ENCODE peak calls at places on chromosomes 4 and X, in seven cellular contexts. K is spleen; C is left ventricle myocardium inferior; R is aorta; O is effector memory CD4-positive, alpha-beta T cell; F is GM23248; V is cardiac muscle cell. H is an unnamed sample. For H3K4me1, the result is how much of the 10 kb centered on the place peaks cover.

GRCh38 chr4:99734583-99735322 is 77.1 kb upstream of the C4orf54 start:
- DNase-seq in F (no peak), O (no peak), V (no peak), R (no peak), C (no peak), K (no peak), H (no peak)

GRCh38 chrX:12950851-12951589 is 23.9 kb upstream of the TMSB4X start:
- DNase-seq in O (peak), F (peak), V (peak), K (peak), C (no peak), R (peak), H (peak)

GRCh38 chr4:138696058-138696457 is 319.5 kb upstream of the NOCT start:
- DNase-seq in F (no peak), R (no peak), V (no peak), C (no peak), O (no peak), K (no peak), H (no peak)

GRCh38 chrX:140099221-140099620 is 133.9 kb upstream of the CXorf66 start:
- DNase-seq in R (no peak), F (no peak), K (no peak), C (no peak), O (no peak), V (no peak), H (no peak)

GRCh38 chr4:137611998-137612700 is 79.9 kb upstream of the PCDH18 start:
- DNase-seq in C (no peak), O (no peak), R (no peak), K (no peak), V (no peak), F (peak), H (no peak)

GRCh38 chr4:17511041-17511949 is 595 bp downstream of the QDPR start:
- DNase-seq in F (peak), C (peak), R (peak), K (peak), O (no peak), V (peak), H (peak)

GRCh38 chr4:87179751-87180150 is 40.7 kb downstream of the KLHL8 start:
- DNase-seq in C (no peak), R (no peak), F (peak), K (no peak), V (no peak), O (no peak), H (no peak)

GRCh38 chr4:15963001-15963451 is at the start of gene FGFBP2:
- DNase-seq in C (peak), O (no peak), R (peak), V (peak), F (peak), K (peak), H (peak)

GRCh38 chr4:137644201-137644600 is 111.9 kb upstream of the PCDH18 start:
- DNase-seq in V (no peak), R (no peak), F (peak), C (no peak), K (no peak), O (no peak), H (no peak)

GRCh38 chr4:183960021-183960420 is 54.9 kb downstream of the STOX2 start:
- DNase-seq in R (no peak), O (no peak), C (peak), V (peak), F (peak), K (no peak), H (peak)

GRCh38 chrX:130245441-130245840 is 23.3 kb downstream of the ZNF280C start:
- DNase-seq in V (no peak), O (no peak), C (no peak), F (peak), K (no peak), R (no peak), H (no peak)

GRCh38 chr4:21769404-21770147 is 179.0 kb downstream of the KCNIP4 start:
- DNase-seq in O (no peak), K (no peak), V (no peak), C (no peak), F (peak), R (no peak), H (no peak)

GRCh38 chr4:145679991-145680455 is at the start of gene C4orf51:
- DNase-seq in R (no peak), O (no peak), V (peak), C (no peak), F (peak), K (no peak), H (no peak)

GRCh38 chr4:188930822-188931221 is 791.6 kb downstream of the TRIML1 start:
- DNase-seq in C (no peak), K (no peak), F (no peak), V (no peak), R (no peak), O (no peak), H (no peak)

GRCh38 chr4:83328486-83328885 is 6.2 kb downstream of the HPSE start:
- DNase-seq in V (no peak), C (no peak), O (no peak), K (no peak), F (peak), R (no peak), H (no peak)

GRCh38 chr4:174274436-174274835 is 9.0 kb downstream of the FBXO8 start:
- DNase-seq in C (no peak), K (no peak), V (no peak), R (no peak), F (peak), O (no peak), H (no peak)

GRCh38 chr4:151983854-151984253 is 223.0 kb upstream of the GATB start:
- DNase-seq in F (no peak), K (no peak), O (no peak), R (no peak), C (no peak), V (no peak), H (no peak)

GRCh38 chr4:38046735-38047487 is 86.7 kb downstream of the PTTG2 start:
- DNase-seq in C (no peak), R (no peak), O (no peak), K (no peak), F (no peak), V (peak), H (no peak)

GRCh38 chr4:27018910-27019309 is 158.3 kb downstream of the STIM2 start:
- DNase-seq in C (no peak), F (no peak), R (no peak), K (no peak), O (no peak), V (no peak), H (no peak)

GRCh38 chrX:112628288-112628687 is 51.5 kb downstream of the LHFPL1 start:
- DNase-seq in R (no peak), K (no peak), C (no peak), F (no peak), V (no peak), O (no peak), H (no peak)

GRCh38 chrX:50635811-50636365 is 165.3 kb upstream of the DGKK start:
- DNase-seq in C (peak), K (no peak), F (no peak), R (no peak), V (no peak), O (no peak), H (no peak)

GRCh38 chr4:4395849-4396627 is 9.1 kb downstream of the NSG1 start:
- DNase-seq in R (no peak), C (no peak), O (no peak), F (peak), V (peak), K (no peak), H (no peak)

GRCh38 chr4:113674251-113674650 is 87.3 kb downstream of the CAMK2D start:
- DNase-seq in F (peak), R (no peak), K (no peak), C (no peak), O (no peak), V (no peak), H (no peak)

GRCh38 chr4:110837896-110838450 is 215.1 kb upstream of the PITX2 start:
- DNase-seq in K (no peak), V (no peak), R (no peak), C (no peak), F (no peak), O (no peak), H (no peak)

GRCh38 chr4:47705326-47705981 is 132.4 kb downstream of the CORIN start:
- DNase-seq in R (no peak), C (no peak), O (no peak), F (peak), V (peak), K (no peak), H (no peak)
- H3K4me3 ChIP-seq in R (no peak), C (peak), O (no peak), F (no peak), V (peak), K (no peak), H (no peak)

DNA sequence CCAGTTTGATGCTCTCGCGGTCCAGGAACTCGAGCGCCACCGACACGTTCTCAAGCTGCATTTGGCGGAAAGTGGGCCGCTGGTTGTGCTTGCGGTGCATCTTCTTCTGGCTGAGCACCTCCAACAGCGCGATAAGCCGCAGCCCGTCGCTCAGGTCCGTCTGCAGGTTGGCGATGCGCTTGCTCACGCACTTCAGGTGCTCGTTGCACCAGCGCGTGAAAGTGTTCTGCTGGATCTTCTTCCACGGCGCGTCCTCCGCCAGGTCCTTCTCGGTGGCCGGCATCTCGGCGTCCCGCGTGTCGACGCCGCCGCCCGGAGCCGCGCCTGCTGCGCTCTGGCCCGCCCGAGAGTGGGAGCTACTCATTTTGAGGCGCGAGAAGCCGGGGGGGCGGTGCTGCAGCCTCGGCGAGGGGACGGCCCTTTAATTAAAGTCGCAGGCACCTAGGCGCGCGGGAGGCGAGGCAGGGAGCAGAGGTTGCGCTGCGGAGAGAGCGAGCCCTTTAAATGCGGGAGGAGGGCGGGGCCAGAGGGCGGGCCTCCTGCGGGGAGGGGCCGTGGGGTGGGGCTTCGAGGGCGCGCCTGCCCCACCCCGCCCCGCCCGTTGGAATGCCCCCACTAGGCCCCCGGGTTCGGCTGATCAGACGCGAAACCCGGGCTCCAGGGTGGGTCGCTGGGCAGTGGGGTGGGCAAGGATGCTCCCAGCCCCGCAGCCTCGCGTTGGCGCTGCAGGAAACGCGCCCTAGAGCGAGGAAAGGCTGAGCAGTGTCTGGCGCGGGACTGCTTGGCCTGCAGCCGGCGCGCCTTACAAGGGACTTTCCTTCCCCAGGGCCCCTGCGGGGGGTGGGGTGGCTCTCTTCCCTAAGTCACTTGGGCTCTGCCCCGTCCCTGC is 3.3 kb downstream of the FLNA start:
- DNase-seq in V (peak), C (peak), F (peak), K (peak), O (peak), R (peak), H (peak)
- H3K4me1 ChIP-seq in V (under half), C (half or more), F (under half), K (under half), O (under half), R (under half), H (under half)

GRCh38 chrX:39605183-39605582 is 492.6 kb downstream of the BCOR start:
- DNase-seq in V (no peak), C (no peak), K (no peak), R (no peak), F (peak), O (no peak), H (no peak)

GRCh38 chrX:39609941-39610340 is 487.8 kb downstream of the BCOR start:
- DNase-seq in V (no peak), F (peak), K (no peak), O (no peak), R (no peak), C (no peak), H (no peak)

GRCh38 chrX:39603291-39603690 is 494.5 kb downstream of the BCOR start:
- DNase-seq in C (no peak), V (no peak), K (no peak), R (no peak), O (no peak), F (no peak), H (no peak)

GRCh38 chrX:39602226-39602625 is 495.5 kb downstream of the BCOR start:
- DNase-seq in R (no peak), K (no peak), F (no peak), V (no peak), C (no peak), O (no peak), H (no peak)

GRCh38 chrX:39605866-39606265 is 491.9 kb downstream of the BCOR start:
- DNase-seq in C (no peak), K (no peak), O (no peak), F (no peak), V (no peak), R (no peak), H (no peak)
- H3K27ac ChIP-seq in C (no peak), K (no peak), O (no peak), F (no peak), V (no peak), R (no peak), H (no peak)

DNA sequence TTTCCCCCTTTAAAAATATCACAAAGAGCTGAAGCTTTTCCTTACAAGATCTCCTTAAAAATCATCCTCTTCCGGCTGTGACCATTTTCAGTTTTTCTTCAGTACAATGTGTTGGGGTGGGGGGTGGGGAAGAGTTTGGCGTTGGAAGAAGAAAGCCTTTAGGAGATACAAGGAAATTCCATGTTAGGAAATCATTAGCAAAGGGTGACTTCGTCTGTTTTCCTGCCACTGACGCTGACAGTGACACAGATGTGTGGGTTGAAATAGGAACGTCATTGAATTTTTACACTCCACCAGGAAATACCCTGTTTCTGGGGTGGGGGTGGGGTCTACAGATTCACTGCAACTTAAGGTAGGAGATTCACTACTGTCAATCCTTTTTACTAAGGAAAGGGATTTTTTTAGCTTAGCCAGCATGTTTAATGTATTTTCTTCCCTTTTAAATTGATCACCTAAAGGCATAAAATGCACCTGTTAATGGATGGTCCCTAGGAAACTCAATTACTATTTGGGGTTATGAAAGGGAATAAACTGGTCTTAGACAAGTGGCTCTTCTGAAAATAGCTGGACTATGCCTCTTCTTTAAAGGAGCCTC is 3.9 kb downstream of the MAMLD1 start:
- DNase-seq in K (no peak), F (peak), C (no peak), R (no peak), V (no peak), O (no peak), H (no peak)
- H3K4me3 ChIP-seq in K (no peak), F (peak), C (peak), R (peak), V (no peak), O (no peak), H (no peak)

GRCh38 chr4:54054501-54054900 is 9.9 kb downstream of the CHIC2 start:
- DNase-seq in K (no peak), R (no peak), V (no peak), C (no peak), F (no peak), O (no peak), H (no peak)
- H3K4me1 ChIP-seq in K (half or more), R (under half), V (under half), C (half or more), F (half or more), O (under half), H (under half)

GRCh38 chrX:107701493-107702121 is 73.3 kb downstream of the PRPS1 start:
- DNase-seq in F (no peak), K (peak), O (no peak), R (no peak), V (no peak), C (no peak), H (no peak)
- H3K27ac ChIP-seq in F (no peak), K (peak), O (no peak), R (no peak), V (no peak), C (peak), H (no peak)

GRCh38 chrX:37686348-37686736 is 751 bp downstream of the XK start:
- DNase-seq in O (no peak), V (no peak), K (no peak), C (no peak), F (no peak), R (no peak), H (no peak)
- H3K4me3 ChIP-seq in O (peak), V (peak), K (peak), C (peak), F (peak), R (no peak), H (peak)

DNA sequence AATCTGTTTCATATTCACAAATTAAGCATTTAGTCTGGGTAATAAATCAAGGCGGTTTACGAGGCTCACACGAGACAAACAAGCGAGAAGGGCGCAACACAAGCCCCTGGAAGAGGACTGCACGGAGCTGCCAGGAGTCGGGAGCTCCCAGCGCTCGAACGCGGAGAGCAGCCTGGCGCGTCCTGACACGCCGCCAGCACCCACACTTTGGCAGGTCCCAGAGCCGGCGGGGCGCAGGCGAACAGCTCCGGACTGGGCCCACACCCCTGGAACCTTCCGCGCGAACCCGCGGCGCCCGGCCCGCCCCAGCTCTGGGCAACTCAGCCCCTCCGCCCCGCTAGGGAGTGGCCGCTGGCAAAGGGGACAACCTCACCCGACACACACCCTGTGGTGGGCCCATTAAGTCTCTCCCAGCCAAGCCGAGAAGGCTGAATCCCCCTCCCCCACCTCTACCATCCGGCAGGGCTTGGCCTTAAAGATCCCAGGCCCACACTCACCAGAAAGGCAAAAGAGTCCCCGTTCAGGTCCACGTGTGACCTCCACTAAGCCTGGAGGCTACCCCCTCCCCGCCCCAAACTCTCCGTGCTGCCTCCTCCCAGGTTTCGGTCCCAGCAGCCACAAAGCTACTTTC is 47.4 kb upstream of the BCOR start:
- DNase-seq in C (no peak), K (peak), V (no peak), R (no peak), F (peak), O (no peak), H (peak)
- H3K4me1 ChIP-seq in C (half or more), K (under half), V (under half), R (under half), F (under half), O (under half), H (under half)

DNA sequence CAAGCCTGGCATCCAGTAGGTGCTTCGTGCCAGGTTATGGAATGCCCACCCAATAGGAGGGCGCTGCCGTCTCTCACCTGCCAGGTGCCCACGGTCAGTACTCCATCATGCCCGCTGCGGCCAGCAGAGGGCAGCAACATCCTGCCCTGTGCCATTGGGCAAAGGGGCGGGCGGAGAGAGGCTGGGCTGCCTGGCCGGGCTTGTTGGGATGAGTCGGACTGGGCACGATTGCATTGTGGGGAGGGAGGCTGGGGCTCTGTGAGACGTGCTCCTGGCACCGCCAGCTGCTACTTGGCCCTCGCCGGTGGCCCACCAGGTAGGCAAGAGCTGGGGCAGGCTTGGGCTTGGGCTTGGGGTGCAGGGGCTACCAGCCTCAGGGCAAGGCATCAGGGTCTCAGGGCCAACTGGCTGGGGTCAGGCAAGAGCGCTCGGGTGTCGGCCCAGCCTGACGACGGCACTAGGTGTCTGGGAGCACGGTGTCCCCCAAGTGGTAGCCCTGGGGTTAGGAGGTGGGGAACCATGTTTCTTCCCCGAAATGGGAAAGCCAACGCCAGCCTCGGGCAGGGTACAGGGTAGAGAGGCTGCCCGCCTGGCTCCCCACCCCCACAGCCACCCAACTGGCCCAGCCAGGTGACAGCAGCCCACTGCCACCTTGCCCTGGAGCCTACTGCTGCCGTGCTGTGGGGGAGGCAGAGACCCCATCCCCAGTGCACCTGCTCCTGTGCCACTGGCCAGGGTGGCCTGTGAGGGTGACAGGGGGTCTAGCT is at the start of gene PLXNB3:
- DNase-seq in O (peak), F (peak), V (peak), R (peak), C (peak), K (peak), H (peak)
- H3K27ac ChIP-seq in O (no peak), F (peak), V (no peak), R (no peak), C (peak), K (no peak), H (no peak)

GRCh38 chr4:2263701-2264321 is 1.9 kb upstream of the MXD4 start:
- DNase-seq in K (peak), F (no peak), R (peak), C (peak), O (no peak), V (no peak), H (no peak)

GRCh38 chr4:2261853-2262144 is at the start of gene MXD4:
- DNase-seq in K (no peak), C (no peak), V (no peak), F (no peak), O (no peak), R (no peak), H (no peak)

GRCh38 chr4:2262145-2262943 is 435 bp upstream of the MXD4 start:
- DNase-seq in C (peak), K (peak), O (peak), V (peak), F (peak), R (peak), H (peak)

GRCh38 chr4:2261110-2261852 is 628 bp downstream of the MXD4 start:
- DNase-seq in R (peak), V (peak), C (peak), O (peak), K (peak), F (peak), H (peak)

DNA sequence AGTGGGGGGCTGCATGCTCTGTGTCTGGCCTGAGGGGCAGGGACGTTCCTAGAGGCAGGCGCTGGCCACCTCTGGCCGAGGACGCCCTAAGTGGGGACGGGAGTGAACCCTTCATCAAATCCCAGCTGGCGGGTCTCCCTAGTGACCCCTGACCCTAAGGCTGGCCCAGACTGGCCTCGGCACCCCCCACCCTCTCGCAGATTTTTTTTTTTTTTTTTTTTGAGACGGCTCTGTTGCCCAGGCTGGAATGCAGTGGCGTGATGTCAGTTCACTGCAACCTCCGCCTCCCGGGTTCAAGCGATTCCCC is 988 bp upstream of the MXD4 start:
- DNase-seq in O (no peak), C (no peak), V (no peak), K (no peak), F (no peak), R (no peak), H (no peak)
- H3K4me3 ChIP-seq in O (peak), C (peak), V (peak), K (peak), F (peak), R (no peak), H (peak)